ENCODE peak calls at places on chromosomes 5 and 9, in six cellular contexts. H is activated CD4-positive, CD25-positive, alpha-beta regulatory T cell treated with anti-CD3 and anti-CD28 coated beads, Interleukin-2, amount 50 U/mL, for 16 hours; T is AG08395; U is mammary epithelial cell; P is stimulated activated CD4-positive, alpha-beta T cell treated with anti-CD3 and anti-CD28 coated beads, TNF-alpha, amount 100 ng/mL, for 48 hours; G is right cardiac atrium. S is an unnamed sample.

GRCh38 chr5:170383227-170383626 is 5.9 kb downstream of the KCNMB1 start:
- DNase-seq in H (no peak), T (no peak), U (no peak), P (no peak), G (no peak), S (no peak)

GRCh38 chr9:32426278-32426939 is 42.0 kb downstream of the ACO1 start:
- DNase-seq in H (no peak), T (no peak), U (peak; percentile 71), P (no peak), G (no peak), S (no peak)

GRCh38 chr5:14410068-14410941 is 171.3 kb upstream of the OTULINL start:
- DNase-seq in H (no peak), T (peak; percentile 31), U (no peak), P (no peak), G (peak; percentile 84), S (no peak)

GRCh38 chr5:76637490-76637889 is 14.3 kb upstream of the F2RL2 start:
- DNase-seq in H (no peak), T (no peak), U (no peak), P (no peak), G (no peak), S (no peak)

GRCh38 chr9:133991964-133992779 is at the start of gene VAV2:
- DNase-seq in H (no peak), T (peak; percentile 59), U (peak; percentile 54), P (no peak), G (peak; percentile 91), S (peak; percentile 18)

GRCh38 chr9:128251701-128252100 is 24.1 kb downstream of the GOLGA2 start:
- DNase-seq in H (no peak), T (no peak), U (no peak), P (no peak), G (no peak), S (no peak)

GRCh38 chr5:132224721-132225120 is 2.9 kb downstream of the P4HA2 start:
- DNase-seq in H (no peak), T (peak; percentile 50), U (no peak), P (no peak), G (no peak), S (no peak)

GRCh38 chr5:141879941-141880738 is 1.9 kb upstream of the PCDH1 start:
- DNase-seq in H (no peak), T (no peak), U (no peak), P (no peak), G (no peak), S (no peak)

S was measured in activated effector memory CD4-positive, alpha-beta T cell treated with Interleukin-2 at 50 U/mL for 16 hours.